ENCODE peak calls at places on chromosome 2, in four cellular contexts. D is naive B cell, W is RCC 7860, F is adrenal gland. O is an unnamed sample.

GRCh38 chr2:240403358-240404104 is 31.9 kb upstream of the GPC1 start:
- DNase-seq in W (no peak), F (no peak), D (no peak), O (no peak)

GRCh38 chr2:160324161-160324768 is 124.2 kb upstream of the ITGB6 start:
- DNase-seq in D (peak), W (peak), F (peak), O (no peak)

GRCh38 chr2:3102915-3103569 is 274.6 kb downstream of the EIPR1 start:
- DNase-seq in W (no peak), D (no peak), F (no peak), O (no peak)

GRCh38 chr2:42770288-42771131 is 6.6 kb upstream of the OXER1 start:
- DNase-seq in W (peak), D (no peak), F (no peak), O (no peak)

GRCh38 chr2:95159690-95160449 is at the start of gene ZNF514:
- DNase-seq in D (peak), W (peak), F (peak), O (peak)

GRCh38 chr2:121617042-121617599 is 32.1 kb downstream of the CLASP1 start:
- DNase-seq in F (no peak), D (no peak), W (peak), O (no peak)

GRCh38 chr2:126543081-126543480 is 112.9 kb upstream of the GYPC start:
- DNase-seq in W (no peak), D (no peak), F (no peak), O (no peak)

GRCh38 chr2:201806442-201806841 is at the start of gene CDK15:
- DNase-seq in W (peak), F (no peak), D (no peak), O (no peak)

GRCh38 chr2:47946593-47946992 is 40.3 kb upstream of the FBXO11 start:
- DNase-seq in F (no peak), D (no peak), W (no peak), O (no peak)

GRCh38 chr2:99420751-99421299 is 69.0 kb downstream of the REV1 start:
- DNase-seq in D (no peak), W (no peak), F (no peak), O (no peak)